ENCODE peak calls at places on chromosomes 3 and 15, in seven cellular contexts. Z is HCT116, R is foreskin fibroblast, U is epithelial cell of esophagus, V is dorsolateral prefrontal cortex, Y is choroid plexus epithelial cell, F is thoracic aorta. M is an unnamed sample.
A peak's percentile ranks its signal among the peaks of the same experiment; 100 is the strongest.

GRCh38 chr15:85825719-85826118 is 31.0 kb upstream of the KLHL25 start:
- DNase-seq in Z (no peak), F (no peak), U (peak; percentile 35), V (no peak), Y (no peak), R (no peak), M (no peak)

GRCh38 chr15:91268510-91268909 is 168.5 kb downstream of the SV2B start:
- DNase-seq in F (no peak), Z (peak; percentile 44), R (no peak), Y (no peak), U (no peak), V (no peak), M (no peak)

GRCh38 chr15:90042766-90043525 is 41.8 kb downstream of the ZNF710 start:
- DNase-seq in U (no peak), F (no peak), R (no peak), Z (no peak), V (no peak), Y (no peak), M (no peak)

GRCh38 chr3:194439915-194440550 is 41.0 kb upstream of the GP5 start:
- DNase-seq in Z (no peak), U (no peak), V (no peak), Y (no peak), F (no peak), R (no peak), M (no peak)

GRCh38 chr3:34305266-34305665 is 506.8 kb downstream of the PDCD6IP start:
- DNase-seq in F (no peak), Z (no peak), Y (no peak), U (peak; percentile 44), R (no peak), V (no peak), M (no peak)

GRCh38 chr3:98564282-98565005 is 29.0 kb downstream of the CPOX start:
- DNase-seq in U (no peak), V (no peak), F (no peak), Z (no peak), Y (no peak), R (no peak), M (no peak)

GRCh38 chr3:39099242-39099641 is 8.2 kb downstream of the GORASP1 start:
- DNase-seq in F (no peak), Y (no peak), V (no peak), Z (no peak), R (no peak), U (no peak), M (no peak)

GRCh38 chr3:155391583-155391982 is 98.1 kb upstream of the STRIT1 start:
- DNase-seq in V (no peak), Y (peak; percentile 39), R (peak; percentile 90), F (no peak), Z (peak; percentile 23), U (peak; percentile 54), M (peak; percentile 74)

GRCh38 chr15:31217566-31218270 is 108.9 kb upstream of the KLF13 start:
- DNase-seq in Z (no peak), Y (no peak), V (no peak), F (no peak), U (no peak), R (no peak), M (no peak)

GRCh38 chr3:171121801-171122200 is 95.3 kb upstream of the SLC2A2 start:
- DNase-seq in Y (no peak), F (no peak), R (no peak), U (no peak), V (no peak), Z (no peak), M (no peak)

GRCh38 chr3:127753338-127753737 is 69.0 kb downstream of the MGLL start:
- DNase-seq in F (no peak), V (no peak), Z (no peak), U (no peak), Y (no peak), R (no peak), M (no peak)

GRCh38 chr3:171200052-171201029 is 173.8 kb upstream of the SLC2A2 start:
- DNase-seq in Y (peak; percentile 62), Z (no peak), U (no peak), V (no peak), R (no peak), F (no peak), M (no peak)

GRCh38 chr15:89670985-89671560 is 8.1 kb downstream of the PLIN1 start:
- DNase-seq in R (no peak), Z (no peak), Y (no peak), V (no peak), U (no peak), F (no peak), M (no peak)

GRCh38 chr3:189942948-189943347 is 177.7 kb downstream of the P3H2 start:
- DNase-seq in U (no peak), Y (no peak), F (no peak), Z (no peak), R (no peak), V (no peak), M (no peak)

GRCh38 chr3:36923523-36923943 is 21.3 kb downstream of the TRANK1 start:
- DNase-seq in Y (no peak), Z (no peak), F (no peak), U (no peak), V (no peak), R (no peak), M (no peak)

GRCh38 chr15:100671124-100671680 is 68.8 kb downstream of the ASB7 start:
- DNase-seq in R (no peak), V (no peak), F (no peak), Z (no peak), Y (no peak), U (no peak), M (no peak)

GRCh38 chr15:100672959-100673358 is 70.6 kb downstream of the ASB7 start:
- DNase-seq in F (no peak), U (no peak), V (no peak), Y (no peak), R (no peak), Z (no peak), M (no peak)

GRCh38 chr15:100669260-100669659 is 66.9 kb downstream of the ASB7 start:
- DNase-seq in Z (no peak), Y (no peak), F (no peak), V (no peak), R (no peak), U (no peak), M (no peak)

GRCh38 chr15:100670505-100671021 is 68.2 kb downstream of the ASB7 start:
- DNase-seq in Z (no peak), Y (no peak), U (no peak), V (no peak), R (no peak), F (no peak), M (no peak)

DNA sequence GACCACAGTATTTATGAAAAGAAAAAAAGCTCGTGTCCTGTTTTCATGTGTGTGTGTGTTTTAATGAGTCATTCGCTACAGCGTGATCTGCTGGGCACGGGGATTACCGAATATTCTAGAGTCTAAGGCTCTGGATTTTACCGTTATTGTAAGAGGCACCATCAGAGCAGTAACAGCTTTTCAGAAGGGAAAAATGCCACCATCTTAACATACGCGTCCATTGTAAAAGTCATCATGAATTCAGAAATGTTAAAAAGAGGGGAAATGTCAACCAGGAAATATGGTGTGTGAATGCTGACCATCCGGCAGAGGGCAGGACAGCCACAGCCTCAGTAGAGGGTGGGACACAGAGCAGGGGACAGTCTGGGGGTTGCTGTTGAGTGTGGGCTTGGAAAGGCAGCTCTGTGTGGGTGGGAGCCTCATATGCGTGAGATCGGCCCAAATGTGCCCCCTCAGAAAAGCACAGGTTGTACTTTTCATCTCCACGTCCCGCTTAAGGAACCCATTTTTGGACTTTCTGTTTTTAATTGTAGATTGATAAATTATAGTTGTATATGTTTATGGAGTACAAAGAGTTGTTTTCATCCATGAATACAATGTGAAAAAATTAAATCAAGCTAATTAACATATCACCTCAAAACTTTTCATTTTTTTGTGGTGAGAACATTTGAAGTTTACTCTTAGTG is 69.6 kb downstream of the ASB7 start:
- DNase-seq in Y (peak; percentile 54), Z (peak; percentile 37), U (peak; percentile 34), V (no peak), F (no peak), R (no peak), M (no peak)
- TF ChIP-seq CTCF in Y (peak; percentile 93), Z (peak; percentile 87), U (peak; percentile 59), V (no peak), F (peak; percentile 40), R (peak; percentile 78), M (peak; percentile 63)

GRCh38 chr3:16052964-16053363 is 121.5 kb upstream of the GALNT15 start:
- DNase-seq in Y (no peak), V (no peak), Z (no peak), F (no peak), U (no peak), R (no peak), M (no peak)

GRCh38 chr3:16053794-16054193 is 120.7 kb upstream of the GALNT15 start:
- DNase-seq in Z (no peak), U (no peak), R (no peak), V (no peak), Y (no peak), F (no peak), M (no peak)

GRCh38 chr3:16050641-16051467 is 123.6 kb upstream of the GALNT15 start:
- DNase-seq in F (no peak), R (no peak), Z (no peak), V (no peak), Y (no peak), U (no peak), M (no peak)

DNA sequence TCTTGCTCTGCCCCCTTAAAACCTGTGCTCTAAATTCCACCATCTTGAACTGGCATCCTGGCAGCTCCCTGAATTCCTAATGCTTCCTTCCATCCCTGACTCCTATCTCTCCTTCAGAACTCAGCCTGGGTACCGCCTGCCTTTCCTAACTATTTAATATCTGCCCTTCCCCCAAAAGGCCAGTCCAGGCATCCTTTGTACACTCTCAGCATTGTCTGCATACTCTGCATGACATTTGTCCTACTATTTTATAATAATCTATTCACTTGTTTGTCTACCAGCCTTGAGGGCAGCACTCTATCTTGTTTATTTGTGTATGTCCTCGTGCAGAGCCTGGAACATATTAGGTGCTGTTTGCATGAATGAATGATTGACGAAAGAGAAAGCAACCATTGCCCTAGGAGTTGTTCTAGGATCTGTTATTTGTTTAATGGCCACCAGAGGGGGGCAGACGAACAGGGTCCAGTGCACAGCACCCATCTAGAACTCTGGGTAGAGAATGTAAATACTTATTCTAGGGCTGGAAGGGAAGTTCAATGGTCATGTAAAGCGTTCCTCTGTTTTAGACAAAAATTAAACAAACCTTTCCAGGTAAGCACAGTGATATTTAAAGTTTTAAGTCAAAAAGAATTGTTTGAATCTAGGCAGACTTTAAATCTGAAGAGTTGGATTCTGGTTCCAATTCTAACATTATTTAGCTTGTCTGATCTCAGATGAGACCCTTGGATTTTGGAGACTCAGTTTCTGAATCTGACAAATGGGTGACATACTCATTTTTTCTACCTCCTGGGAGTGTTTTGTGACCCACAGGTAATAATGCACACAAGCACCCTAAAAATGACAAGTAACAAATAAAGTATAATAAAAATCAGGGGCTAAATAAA is 125.8 kb upstream of the GALNT15 start:
- DNase-seq in Y (peak; percentile 88), F (no peak), R (peak; percentile 64), Z (peak; percentile 61), V (no peak), U (peak; percentile 75), M (peak; percentile 62)
- H3K4me3 ChIP-seq in Y (peak overlapping the region; percentile 29), F (peak overlapping the region; percentile 34), R (no peak overlapping the region), Z (no peak overlapping the region), V (peak overlapping the region; percentile 32), U (peak overlapping the region; percentile 10), M (no peak overlapping the region)

GRCh38 chr3:182843478-182843877 is 50.2 kb downstream of the ATP11B start:
- DNase-seq in U (peak; percentile 5), V (no peak), Y (no peak), Z (no peak), R (peak; percentile 9), F (no peak), M (no peak)

GRCh38 chr3:182837855-182838454 is 44.7 kb downstream of the ATP11B start:
- DNase-seq in U (peak; percentile 34), R (peak; percentile 12), Z (no peak), V (no peak), F (no peak), Y (peak; percentile 74), M (peak; percentile 12)
- TF ChIP-seq CTCF in U (peak; percentile 32), R (peak; percentile 21), Z (peak; percentile 55), V (peak; percentile 48), F (peak; percentile 38), Y (peak; percentile 54), M (peak; percentile 16)

GRCh38 chr15:96138985-96139384 is 191.5 kb upstream of the NR2F2 start:
- DNase-seq in R (no peak), F (no peak), Y (no peak), U (no peak), Z (no peak), V (no peak), M (no peak)
- H3K4me3 ChIP-seq in R (no peak overlapping the region), F (no peak overlapping the region), Y (no peak overlapping the region), U (no peak overlapping the region), Z (no peak overlapping the region), V (no peak overlapping the region), M (no peak overlapping the region)